ENCODE peak calls at places on chromosome 10, in five cellular contexts. B is OCI-LY7, D is HCT116, J is PC-3, H is SK-N-SH. Q is an unnamed sample.

GRCh38 chr10:48700071-48700470 is 15.4 kb downstream of the WDFY4 start:
- DNase-seq in B (no peak), H (no peak), D (no peak), J (no peak), Q (no peak)

GRCh38 chr10:26169466-26169865 is 47.1 kb upstream of the GAD2 start:
- DNase-seq in B (no peak), D (no peak), H (no peak), J (no peak), Q (peak; percentile 43)

GRCh38 chr10:93445097-93445960 is 36.8 kb downstream of the MYOF start:
- DNase-seq in H (peak; percentile 80), D (peak; percentile 84), J (peak; percentile 93), B (peak; percentile 14), Q (peak; percentile 99)

GRCh38 chr10:60208676-60209269 is 180.9 kb downstream of the ANK3 start:
- DNase-seq in J (peak; percentile 87), D (peak; percentile 23), B (peak; percentile 48), H (peak; percentile 22), Q (peak; percentile 83)

GRCh38 chr10:115937756-115938032 is 335.3 kb downstream of the GFRA1 start:
- DNase-seq in J (no peak), B (no peak), H (no peak), D (no peak), Q (no peak)

GRCh38 chr10:4984971-4985594 is 18.6 kb downstream of the AKR1C2 start:
- DNase-seq in D (no peak), B (no peak), H (no peak), J (no peak), Q (no peak)

GRCh38 chr10:130559213-130559944 is 423.2 kb downstream of the GLRX3 start:
- DNase-seq in J (no peak), D (no peak), B (no peak), H (no peak), Q (no peak)

GRCh38 chr10:120598377-120598776 is 141.3 kb downstream of the PLPP4 start:
- DNase-seq in D (no peak), H (no peak), J (peak; percentile 21), B (no peak), Q (no peak)

GRCh38 chr10:102752934-102753664 is 9.4 kb downstream of the WBP1L start:
- DNase-seq in J (peak; percentile 37), D (no peak), B (peak; percentile 56), H (peak; percentile 49), Q (peak; percentile 75)

GRCh38 chr10:8331896-8332729 is 277.6 kb downstream of the GATA3 start:
- DNase-seq in B (no peak), H (peak; percentile 85), D (no peak), J (peak; percentile 41), Q (peak; percentile 64)

GRCh38 chr10:5618829-5619228 is 47.6 kb downstream of the ASB13 start:
- DNase-seq in J (no peak), D (no peak), H (peak; percentile 56), B (no peak), Q (no peak)

GRCh38 chr10:64507869-64508609 is 986.8 kb downstream of the REEP3 start:
- DNase-seq in B (no peak), D (no peak), J (no peak), H (no peak), Q (no peak)

GRCh38 chr10:109743141-109744120 is 179.9 kb downstream of the XPNPEP1 start:
- DNase-seq in D (no peak), J (peak; percentile 74), B (no peak), H (no peak), Q (no peak)

GRCh38 chr10:11755512-11756247 is 13.5 kb downstream of the ECHDC3 start:
- DNase-seq in H (no peak), J (no peak), D (no peak), B (no peak), Q (no peak)

GRCh38 chr10:77041636-77042258 is 595.9 kb downstream of the KCNMA1 start:
- DNase-seq in B (no peak), H (peak; percentile 61), J (no peak), D (no peak), Q (no peak)

GRCh38 chr10:4883079-4883739 is 57.2 kb downstream of the AKR1E2 start:
- DNase-seq in B (no peak), H (no peak), D (no peak), J (peak; percentile 46), Q (no peak)

GRCh38 chr10:25811141-25811685 is 122.8 kb upstream of the MYO3A start:
- DNase-seq in D (no peak), H (no peak), J (no peak), B (no peak), Q (no peak)

GRCh38 chr10:10513067-10513466 is 504.6 kb upstream of the CELF2 start:
- DNase-seq in D (no peak), H (no peak), J (no peak), B (no peak), Q (no peak)

GRCh38 chr10:6737758-6738463 is 157.8 kb upstream of the PRKCQ start:
- DNase-seq in J (peak; percentile 27), H (no peak), D (no peak), B (no peak), Q (no peak)

GRCh38 chr10:89295597-89295996 is 6.2 kb upstream of the IFIT2 start:
- DNase-seq in J (no peak), H (no peak), D (no peak), B (no peak), Q (no peak)

GRCh38 chr10:89297356-89297755 is 4.5 kb upstream of the IFIT2 start:
- DNase-seq in H (no peak), J (no peak), B (no peak), D (no peak), Q (no peak)

GRCh38 chr10:89294840-89295239 is 7.0 kb upstream of the IFIT2 start:
- DNase-seq in D (no peak), J (no peak), H (no peak), B (no peak), Q (no peak)

GRCh38 chr10:89297791-89298190 is 4.1 kb upstream of the IFIT2 start:
- DNase-seq in B (no peak), H (no peak), D (no peak), J (no peak), Q (no peak)

GRCh38 chr10:89296227-89296648 is 5.6 kb upstream of the IFIT2 start:
- DNase-seq in H (no peak), J (no peak), B (peak; percentile 11), D (no peak), Q (no peak)
- H3K9me2 ChIP-seq in H (no peaks in the 10 kb centered on the region), J (no peaks in the 10 kb centered on the region), B (no peaks in the 10 kb centered on the region), D (no peaks in the 10 kb centered on the region), Q (no peaks in the 10 kb centered on the region)

DNA sequence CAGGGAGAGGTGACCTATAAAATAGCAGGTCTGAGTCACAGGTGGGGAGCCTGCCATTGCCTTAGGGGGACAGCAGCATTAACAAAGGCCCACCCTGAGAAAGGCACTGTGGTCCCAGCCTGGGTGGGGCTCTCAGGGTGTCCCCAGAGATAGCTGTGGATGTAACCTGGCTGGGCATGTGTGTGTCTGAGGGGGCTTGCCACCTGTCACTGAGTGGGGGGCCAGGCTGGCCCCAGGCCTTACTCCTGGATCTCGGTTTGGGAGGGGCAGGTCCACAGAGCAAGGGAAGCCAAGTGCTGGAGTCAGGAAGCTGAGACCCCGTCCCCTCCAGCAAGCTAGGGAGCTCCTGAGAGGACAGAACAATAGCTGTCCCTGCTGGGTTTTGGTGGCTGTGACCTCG is 48.2 kb upstream of the SLC29A3 start:
- DNase-seq in H (no peak), D (no peak), B (no peak), J (no peak), Q (no peak)
- H3K27ac ChIP-seq in H (peak overlapping the region; percentile 68), D (no peak overlapping the region), B (no peak overlapping the region), J (no peak overlapping the region), Q (no peak overlapping the region)

GRCh38 chr10:52257692-52258075 is 56.4 kb upstream of the DKK1 start:
- DNase-seq in B (no peak), H (no peak), J (no peak), D (no peak), Q (no peak)
- H2AFZ ChIP-seq in B (no peak overlapping the region), H (no peak overlapping the region), J (no peak overlapping the region), D (no peak overlapping the region), Q (no peak overlapping the region)

GRCh38 chr10:117927334-117927733 is 119.4 kb downstream of the RAB11FIP2 start:
- DNase-seq in B (no peak), H (no peak), D (no peak), J (no peak), Q (no peak)
- H3K9me2 ChIP-seq in B (no peaks in the 10 kb centered on the region), H (no peaks in the 10 kb centered on the region), D (no peaks in the 10 kb centered on the region), J (no peaks in the 10 kb centered on the region), Q (peaks cover 15% of the 10 kb centered on the region)

DNA sequence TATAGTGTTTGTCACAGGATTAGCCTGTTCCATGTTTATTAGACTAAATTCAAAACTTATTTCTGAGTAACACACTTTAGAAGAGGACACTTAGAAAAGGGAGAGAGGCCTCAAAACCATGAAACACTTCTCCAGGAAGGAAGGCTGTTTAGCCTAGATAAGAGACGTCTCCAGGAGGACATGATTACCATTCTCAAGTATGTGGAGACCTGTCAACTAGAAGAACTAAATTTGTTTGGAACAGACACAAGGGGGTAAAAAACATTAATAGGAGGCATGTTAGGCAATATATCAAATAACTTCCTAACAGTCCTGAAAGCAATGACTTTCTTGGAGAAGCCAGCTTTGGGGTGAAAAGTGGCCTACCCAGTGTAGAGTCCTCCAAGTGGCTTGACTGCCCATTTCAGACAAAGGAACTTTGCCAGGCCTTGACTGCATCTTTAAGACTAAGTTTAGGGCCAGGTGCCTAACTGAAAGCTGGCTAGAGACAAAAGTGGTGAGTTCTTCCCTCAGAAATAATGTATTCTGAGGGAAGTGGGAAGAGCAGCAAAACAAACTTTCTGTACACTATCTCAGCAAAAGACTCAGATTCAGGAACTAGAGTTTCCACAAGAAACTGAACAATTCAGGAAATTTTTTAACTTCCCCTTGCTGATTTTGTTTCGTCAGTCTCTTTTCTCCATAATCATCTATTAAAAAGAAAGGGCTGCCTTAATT is 11.8 kb downstream of the NCOA4 start:
- DNase-seq in H (no peak), B (no peak), D (no peak), J (no peak), Q (no peak)
- H3K27ac ChIP-seq in H (peak overlapping the region; percentile 5), B (no peak overlapping the region), D (no peak overlapping the region), J (no peak overlapping the region), Q (no peak overlapping the region)

DNA sequence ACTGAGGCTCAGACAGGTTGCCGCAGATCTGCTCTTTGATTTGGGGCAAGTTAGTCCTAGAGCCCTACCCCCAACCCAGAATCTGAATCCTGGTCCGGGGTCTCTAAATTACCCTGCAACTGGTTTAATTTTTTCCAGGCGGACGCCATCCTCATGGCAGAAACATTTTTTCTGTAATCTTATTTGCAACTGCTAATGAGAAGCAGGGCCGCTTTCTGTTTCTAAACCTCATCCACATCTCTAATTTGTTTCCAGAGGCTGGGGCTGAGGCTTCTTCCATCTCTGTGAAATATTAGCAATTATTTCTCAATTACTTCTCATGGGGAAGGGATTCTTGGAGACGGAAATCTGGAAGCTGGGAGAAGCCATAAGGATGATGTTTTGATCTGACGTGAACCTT is 261.6 kb downstream of the RPS24 start:
- DNase-seq in D (no peak), J (no peak), H (peak; percentile 54), B (no peak), Q (no peak)
- H2AFZ ChIP-seq in D (no peak overlapping the region), J (peak overlapping the region; percentile 12), H (peak overlapping the region; percentile 85), B (no peak overlapping the region), Q (peak overlapping the region; percentile 60)

DNA sequence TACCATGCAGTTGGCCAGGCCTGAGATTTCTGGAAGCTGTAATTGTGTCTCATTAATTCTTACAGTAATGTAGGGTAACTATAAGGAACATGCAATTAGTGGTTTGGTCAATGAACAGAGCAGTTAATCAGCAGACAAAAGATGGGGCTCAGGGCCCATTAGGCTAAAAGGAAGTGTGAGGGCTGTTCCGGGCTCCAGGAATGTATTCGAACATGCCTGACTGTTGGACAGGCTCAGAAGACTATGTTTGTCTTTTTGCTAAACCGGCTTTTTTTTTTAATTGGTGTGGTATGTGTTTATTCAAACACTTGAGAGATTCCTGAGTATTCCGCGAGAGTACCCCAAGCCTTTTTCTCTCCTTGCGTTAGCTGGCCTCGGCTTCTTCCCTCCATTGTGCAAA is 42.5 kb upstream of the FZD8 start:
- DNase-seq in J (no peak), D (no peak), B (no peak), H (no peak), Q (peak; percentile 28)
- H3K9me2 ChIP-seq in J (no peaks in the 10 kb centered on the region), D (no peaks in the 10 kb centered on the region), B (no peaks in the 10 kb centered on the region), H (no peaks in the 10 kb centered on the region), Q (no peaks in the 10 kb centered on the region)